ENCODE peak calls at places on chromosomes 3 and 15, in ten cellular contexts. One of them, this sample, is unnamed.

GRCh38 chr15:32042269-32042996 is 12.1 kb downstream of the CHRNA7 start:
- DNase-seq in WTC11: no peak
- DNase-seq in AG10803: no peak
- DNase-seq in stimulated activated CD4-positive, alpha-beta T cell treated with anti-CD3 and anti-CD28 coated beads, Interleukin-12 subunit alpha, Interleukin-12 subunit beta, amount 100 ng/mL, for 4 hours: no peak
- DNase-seq in activated T-helper 1 cell treated with Interleukin-2 at 50 U/mL for 16 hours: no peak
- DNase-seq in activated CD8-positive, alpha-beta T cell treated with anti-CD3 and anti-CD28 coated beads for 36 hours: no peak
- DNase-seq in activated T-cell treated with anti-CD3 and anti-CD28 coated beads for 1 hour: no peak
- DNase-seq in COLO829: no peak
- DNase-seq in NCI-H1105 treated with DMSO at 0.1 percent for 48 hours: peak; percentile 19
- DNase-seq in GM12891: no peak
- DNase-seq in this sample: peak; percentile 12

GRCh38 chr3:73204841-73205240 is 143.4 kb downstream of the EBLN2 start:
- DNase-seq in stimulated activated CD4-positive, alpha-beta T cell treated with anti-CD3 and anti-CD28 coated beads, Interleukin-12 subunit alpha, Interleukin-12 subunit beta, amount 100 ng/mL, for 4 hours: no peak
- DNase-seq in activated CD8-positive, alpha-beta T cell treated with anti-CD3 and anti-CD28 coated beads for 36 hours: no peak
- DNase-seq in WTC11: no peak
- DNase-seq in GM12891: no peak
- DNase-seq in activated T-helper 1 cell treated with Interleukin-2 at 50 U/mL for 16 hours: no peak
- DNase-seq in activated T-cell treated with anti-CD3 and anti-CD28 coated beads for 1 hour: no peak
- DNase-seq in COLO829: no peak
- DNase-seq in AG10803: no peak
- DNase-seq in NCI-H1105 treated with DMSO at 0.1 percent for 48 hours: no peak
- DNase-seq in this sample: no peak

GRCh38 chr3:186930639-186931486 is 537 bp downstream of the ST6GAL1 start:
- DNase-seq in stimulated activated CD4-positive, alpha-beta T cell treated with anti-CD3 and anti-CD28 coated beads, Interleukin-12 subunit alpha, Interleukin-12 subunit beta, amount 100 ng/mL, for 4 hours: peak; percentile 52
- DNase-seq in NCI-H1105 treated with DMSO at 0.1 percent for 48 hours: peak; percentile 62
- DNase-seq in WTC11: peak; percentile 87
- DNase-seq in activated T-cell treated with anti-CD3 and anti-CD28 coated beads for 1 hour: peak; percentile 49
- DNase-seq in activated T-helper 1 cell treated with Interleukin-2 at 50 U/mL for 16 hours: peak; percentile 61
- DNase-seq in COLO829: no peak
- DNase-seq in GM12891: peak; percentile 58
- DNase-seq in activated CD8-positive, alpha-beta T cell treated with anti-CD3 and anti-CD28 coated beads for 36 hours: peak; percentile 73
- DNase-seq in AG10803: peak; percentile 12
- DNase-seq in this sample: peak; percentile 84

GRCh38 chr3:169327969-169328368 is 335.5 kb downstream of the MECOM start:
- DNase-seq in activated T-cell treated with anti-CD3 and anti-CD28 coated beads for 1 hour: no peak
- DNase-seq in AG10803: no peak
- DNase-seq in activated T-helper 1 cell treated with Interleukin-2 at 50 U/mL for 16 hours: no peak
- DNase-seq in stimulated activated CD4-positive, alpha-beta T cell treated with anti-CD3 and anti-CD28 coated beads, Interleukin-12 subunit alpha, Interleukin-12 subunit beta, amount 100 ng/mL, for 4 hours: no peak
- DNase-seq in NCI-H1105 treated with DMSO at 0.1 percent for 48 hours: no peak
- DNase-seq in GM12891: no peak
- DNase-seq in COLO829: no peak
- DNase-seq in WTC11: no peak
- DNase-seq in activated CD8-positive, alpha-beta T cell treated with anti-CD3 and anti-CD28 coated beads for 36 hours: no peak
- DNase-seq in this sample: no peak

GRCh38 chr15:78131295-78132021 is at the start of gene CIB2:
- DNase-seq in stimulated activated CD4-positive, alpha-beta T cell treated with anti-CD3 and anti-CD28 coated beads, Interleukin-12 subunit alpha, Interleukin-12 subunit beta, amount 100 ng/mL, for 4 hours: peak; percentile 77
- DNase-seq in activated T-helper 1 cell treated with Interleukin-2 at 50 U/mL for 16 hours: peak; percentile 72
- DNase-seq in COLO829: peak; percentile 55
- DNase-seq in NCI-H1105 treated with DMSO at 0.1 percent for 48 hours: peak; percentile 61
- DNase-seq in activated T-cell treated with anti-CD3 and anti-CD28 coated beads for 1 hour: peak; percentile 58
- DNase-seq in activated CD8-positive, alpha-beta T cell treated with anti-CD3 and anti-CD28 coated beads for 36 hours: peak; percentile 78
- DNase-seq in GM12891: peak; percentile 96
- DNase-seq in AG10803: peak; percentile 57
- DNase-seq in WTC11: peak; percentile 82
- DNase-seq in this sample: peak; percentile 67

GRCh38 chr3:147816770-147817169 is 407.6 kb downstream of the ZIC1 start:
- DNase-seq in GM12891: no peak
- DNase-seq in AG10803: no peak
- DNase-seq in stimulated activated CD4-positive, alpha-beta T cell treated with anti-CD3 and anti-CD28 coated beads, Interleukin-12 subunit alpha, Interleukin-12 subunit beta, amount 100 ng/mL, for 4 hours: no peak
- DNase-seq in WTC11: no peak
- DNase-seq in NCI-H1105 treated with DMSO at 0.1 percent for 48 hours: peak; percentile 88
- DNase-seq in activated T-cell treated with anti-CD3 and anti-CD28 coated beads for 1 hour: no peak
- DNase-seq in activated T-helper 1 cell treated with Interleukin-2 at 50 U/mL for 16 hours: no peak
- DNase-seq in COLO829: no peak
- DNase-seq in activated CD8-positive, alpha-beta T cell treated with anti-CD3 and anti-CD28 coated beads for 36 hours: no peak
- DNase-seq in this sample: peak; percentile 84

GRCh38 chr3:180196658-180197057 is 159.9 kb upstream of the PEX5L start:
- DNase-seq in WTC11: no peak
- DNase-seq in NCI-H1105 treated with DMSO at 0.1 percent for 48 hours: no peak
- DNase-seq in activated T-helper 1 cell treated with Interleukin-2 at 50 U/mL for 16 hours: no peak
- DNase-seq in AG10803: no peak
- DNase-seq in activated CD8-positive, alpha-beta T cell treated with anti-CD3 and anti-CD28 coated beads for 36 hours: no peak
- DNase-seq in activated T-cell treated with anti-CD3 and anti-CD28 coated beads for 1 hour: no peak
- DNase-seq in GM12891: no peak
- DNase-seq in COLO829: no peak
- DNase-seq in stimulated activated CD4-positive, alpha-beta T cell treated with anti-CD3 and anti-CD28 coated beads, Interleukin-12 subunit alpha, Interleukin-12 subunit beta, amount 100 ng/mL, for 4 hours: no peak
- DNase-seq in this sample: no peak

GRCh38 chr3:171248426-171249115 is 211.6 kb downstream of the TNIK start:
- DNase-seq in stimulated activated CD4-positive, alpha-beta T cell treated with anti-CD3 and anti-CD28 coated beads, Interleukin-12 subunit alpha, Interleukin-12 subunit beta, amount 100 ng/mL, for 4 hours: no peak
- DNase-seq in GM12891: no peak
- DNase-seq in activated T-helper 1 cell treated with Interleukin-2 at 50 U/mL for 16 hours: no peak
- DNase-seq in AG10803: no peak
- DNase-seq in activated CD8-positive, alpha-beta T cell treated with anti-CD3 and anti-CD28 coated beads for 36 hours: no peak
- DNase-seq in activated T-cell treated with anti-CD3 and anti-CD28 coated beads for 1 hour: no peak
- DNase-seq in NCI-H1105 treated with DMSO at 0.1 percent for 48 hours: no peak
- DNase-seq in COLO829: no peak
- DNase-seq in WTC11: no peak
- DNase-seq in this sample: no peak

GRCh38 chr3:139157161-139157932 is 112.7 kb upstream of the PRR23C start:
- DNase-seq in NCI-H1105 treated with DMSO at 0.1 percent for 48 hours: no peak
- DNase-seq in COLO829: no peak
- DNase-seq in stimulated activated CD4-positive, alpha-beta T cell treated with anti-CD3 and anti-CD28 coated beads, Interleukin-12 subunit alpha, Interleukin-12 subunit beta, amount 100 ng/mL, for 4 hours: no peak
- DNase-seq in GM12891: no peak
- DNase-seq in WTC11: no peak
- DNase-seq in activated CD8-positive, alpha-beta T cell treated with anti-CD3 and anti-CD28 coated beads for 36 hours: no peak
- DNase-seq in activated T-helper 1 cell treated with Interleukin-2 at 50 U/mL for 16 hours: no peak
- DNase-seq in activated T-cell treated with anti-CD3 and anti-CD28 coated beads for 1 hour: no peak
- DNase-seq in AG10803: no peak
- DNase-seq in this sample: no peak

GRCh38 chr3:14773691-14774128 is 45.1 kb upstream of the FGD5 start:
- DNase-seq in activated CD8-positive, alpha-beta T cell treated with anti-CD3 and anti-CD28 coated beads for 36 hours: no peak
- DNase-seq in COLO829: no peak
- DNase-seq in GM12891: no peak
- DNase-seq in activated T-cell treated with anti-CD3 and anti-CD28 coated beads for 1 hour: no peak
- DNase-seq in AG10803: no peak
- DNase-seq in activated T-helper 1 cell treated with Interleukin-2 at 50 U/mL for 16 hours: no peak
- DNase-seq in NCI-H1105 treated with DMSO at 0.1 percent for 48 hours: no peak
- DNase-seq in WTC11: peak; percentile 11
- DNase-seq in stimulated activated CD4-positive, alpha-beta T cell treated with anti-CD3 and anti-CD28 coated beads, Interleukin-12 subunit alpha, Interleukin-12 subunit beta, amount 100 ng/mL, for 4 hours: no peak
- DNase-seq in this sample: no peak

GRCh38 chr15:71532994-71533393 is 277.4 kb upstream of the NR2E3 start:
- DNase-seq in WTC11: peak; percentile 32
- DNase-seq in AG10803: peak; percentile 6
- DNase-seq in activated CD8-positive, alpha-beta T cell treated with anti-CD3 and anti-CD28 coated beads for 36 hours: no peak
- DNase-seq in COLO829: peak; percentile 32
- DNase-seq in stimulated activated CD4-positive, alpha-beta T cell treated with anti-CD3 and anti-CD28 coated beads, Interleukin-12 subunit alpha, Interleukin-12 subunit beta, amount 100 ng/mL, for 4 hours: no peak
- DNase-seq in NCI-H1105 treated with DMSO at 0.1 percent for 48 hours: peak; percentile 75
- DNase-seq in GM12891: no peak
- DNase-seq in activated T-cell treated with anti-CD3 and anti-CD28 coated beads for 1 hour: no peak
- DNase-seq in activated T-helper 1 cell treated with Interleukin-2 at 50 U/mL for 16 hours: no peak
- DNase-seq in this sample: peak; percentile 37

GRCh38 chr3:62480056-62480455 is 106.7 kb upstream of the FEZF2 start:
- DNase-seq in COLO829: no peak
- DNase-seq in NCI-H1105 treated with DMSO at 0.1 percent for 48 hours: no peak
- DNase-seq in WTC11: no peak
- DNase-seq in stimulated activated CD4-positive, alpha-beta T cell treated with anti-CD3 and anti-CD28 coated beads, Interleukin-12 subunit alpha, Interleukin-12 subunit beta, amount 100 ng/mL, for 4 hours: no peak
- DNase-seq in activated T-helper 1 cell treated with Interleukin-2 at 50 U/mL for 16 hours: no peak
- DNase-seq in GM12891: no peak
- DNase-seq in AG10803: no peak
- DNase-seq in activated CD8-positive, alpha-beta T cell treated with anti-CD3 and anti-CD28 coated beads for 36 hours: no peak
- DNase-seq in activated T-cell treated with anti-CD3 and anti-CD28 coated beads for 1 hour: no peak
- DNase-seq in this sample: no peak

GRCh38 chr3:69193749-69194148 is 71.4 kb upstream of the LMOD3 start:
- DNase-seq in activated CD8-positive, alpha-beta T cell treated with anti-CD3 and anti-CD28 coated beads for 36 hours: no peak
- DNase-seq in NCI-H1105 treated with DMSO at 0.1 percent for 48 hours: no peak
- DNase-seq in AG10803: no peak
- DNase-seq in WTC11: no peak
- DNase-seq in activated T-helper 1 cell treated with Interleukin-2 at 50 U/mL for 16 hours: no peak
- DNase-seq in GM12891: no peak
- DNase-seq in activated T-cell treated with anti-CD3 and anti-CD28 coated beads for 1 hour: no peak
- DNase-seq in stimulated activated CD4-positive, alpha-beta T cell treated with anti-CD3 and anti-CD28 coated beads, Interleukin-12 subunit alpha, Interleukin-12 subunit beta, amount 100 ng/mL, for 4 hours: no peak
- DNase-seq in COLO829: no peak
- DNase-seq in this sample: no peak

GRCh38 chr3:32406481-32407408 is 15.1 kb downstream of the CMTM7 start:
- DNase-seq in GM12891: no peak
- DNase-seq in AG10803: no peak
- DNase-seq in activated T-cell treated with anti-CD3 and anti-CD28 coated beads for 1 hour: no peak
- DNase-seq in activated T-helper 1 cell treated with Interleukin-2 at 50 U/mL for 16 hours: no peak
- DNase-seq in activated CD8-positive, alpha-beta T cell treated with anti-CD3 and anti-CD28 coated beads for 36 hours: no peak
- DNase-seq in stimulated activated CD4-positive, alpha-beta T cell treated with anti-CD3 and anti-CD28 coated beads, Interleukin-12 subunit alpha, Interleukin-12 subunit beta, amount 100 ng/mL, for 4 hours: no peak
- DNase-seq in COLO829: no peak
- DNase-seq in WTC11: no peak
- DNase-seq in NCI-H1105 treated with DMSO at 0.1 percent for 48 hours: peak; percentile 85
- DNase-seq in this sample: no peak

GRCh38 chr15:84669726-84670125 is 11.7 kb upstream of the NMB start:
- DNase-seq in NCI-H1105 treated with DMSO at 0.1 percent for 48 hours: no peak
- DNase-seq in COLO829: no peak
- DNase-seq in stimulated activated CD4-positive, alpha-beta T cell treated with anti-CD3 and anti-CD28 coated beads, Interleukin-12 subunit alpha, Interleukin-12 subunit beta, amount 100 ng/mL, for 4 hours: peak; percentile 31
- DNase-seq in GM12891: no peak
- DNase-seq in AG10803: peak; percentile 98
- DNase-seq in activated T-cell treated with anti-CD3 and anti-CD28 coated beads for 1 hour: no peak
- DNase-seq in activated CD8-positive, alpha-beta T cell treated with anti-CD3 and anti-CD28 coated beads for 36 hours: peak; percentile 82
- DNase-seq in activated T-helper 1 cell treated with Interleukin-2 at 50 U/mL for 16 hours: no peak
- DNase-seq in WTC11: no peak
- DNase-seq in this sample: no peak

GRCh38 chr15:45585069-45585468 is 2.1 kb upstream of the BLOC1S6 start:
- DNase-seq in activated T-cell treated with anti-CD3 and anti-CD28 coated beads for 1 hour: no peak
- DNase-seq in AG10803: no peak
- DNase-seq in WTC11: no peak
- DNase-seq in NCI-H1105 treated with DMSO at 0.1 percent for 48 hours: no peak
- DNase-seq in GM12891: no peak
- DNase-seq in activated T-helper 1 cell treated with Interleukin-2 at 50 U/mL for 16 hours: no peak
- DNase-seq in activated CD8-positive, alpha-beta T cell treated with anti-CD3 and anti-CD28 coated beads for 36 hours: no peak
- DNase-seq in stimulated activated CD4-positive, alpha-beta T cell treated with anti-CD3 and anti-CD28 coated beads, Interleukin-12 subunit alpha, Interleukin-12 subunit beta, amount 100 ng/mL, for 4 hours: no peak
- DNase-seq in COLO829: no peak
- DNase-seq in this sample: no peak

GRCh38 chr15:69478259-69478687 is 25.7 kb downstream of the RPLP1 start:
- DNase-seq in stimulated activated CD4-positive, alpha-beta T cell treated with anti-CD3 and anti-CD28 coated beads, Interleukin-12 subunit alpha, Interleukin-12 subunit beta, amount 100 ng/mL, for 4 hours: peak; percentile 55
- DNase-seq in activated T-helper 1 cell treated with Interleukin-2 at 50 U/mL for 16 hours: peak; percentile 31
- DNase-seq in WTC11: peak; percentile 84
- DNase-seq in activated T-cell treated with anti-CD3 and anti-CD28 coated beads for 1 hour: peak; percentile 40
- DNase-seq in NCI-H1105 treated with DMSO at 0.1 percent for 48 hours: peak; percentile 79
- DNase-seq in COLO829: no peak
- DNase-seq in GM12891: peak; percentile 51
- DNase-seq in AG10803: peak; percentile 30
- DNase-seq in activated CD8-positive, alpha-beta T cell treated with anti-CD3 and anti-CD28 coated beads for 36 hours: peak; percentile 66
- DNase-seq in this sample: peak; percentile 72

GRCh38 chr3:119783255-119783654 is 1.4 kb downstream of the NR1I2 start:
- DNase-seq in activated CD8-positive, alpha-beta T cell treated with anti-CD3 and anti-CD28 coated beads for 36 hours: no peak
- DNase-seq in AG10803: no peak
- DNase-seq in COLO829: no peak
- DNase-seq in activated T-cell treated with anti-CD3 and anti-CD28 coated beads for 1 hour: no peak
- DNase-seq in WTC11: no peak
- DNase-seq in GM12891: no peak
- DNase-seq in activated T-helper 1 cell treated with Interleukin-2 at 50 U/mL for 16 hours: no peak
- DNase-seq in stimulated activated CD4-positive, alpha-beta T cell treated with anti-CD3 and anti-CD28 coated beads, Interleukin-12 subunit alpha, Interleukin-12 subunit beta, amount 100 ng/mL, for 4 hours: no peak
- DNase-seq in NCI-H1105 treated with DMSO at 0.1 percent for 48 hours: no peak
- DNase-seq in this sample: no peak

GRCh38 chr15:34850121-34850520 is 54.8 kb upstream of the ACTC1 start:
- DNase-seq in activated T-cell treated with anti-CD3 and anti-CD28 coated beads for 1 hour: no peak
- DNase-seq in GM12891: no peak
- DNase-seq in AG10803: no peak
- DNase-seq in NCI-H1105 treated with DMSO at 0.1 percent for 48 hours: peak; percentile 31
- DNase-seq in stimulated activated CD4-positive, alpha-beta T cell treated with anti-CD3 and anti-CD28 coated beads, Interleukin-12 subunit alpha, Interleukin-12 subunit beta, amount 100 ng/mL, for 4 hours: no peak
- DNase-seq in COLO829: no peak
- DNase-seq in activated T-helper 1 cell treated with Interleukin-2 at 50 U/mL for 16 hours: no peak
- DNase-seq in WTC11: no peak
- DNase-seq in activated CD8-positive, alpha-beta T cell treated with anti-CD3 and anti-CD28 coated beads for 36 hours: no peak
- DNase-seq in this sample: no peak

GRCh38 chr3:154792828-154793227 is 287.3 kb upstream of the MME start:
- DNase-seq in activated T-cell treated with anti-CD3 and anti-CD28 coated beads for 1 hour: no peak
- DNase-seq in AG10803: no peak
- DNase-seq in stimulated activated CD4-positive, alpha-beta T cell treated with anti-CD3 and anti-CD28 coated beads, Interleukin-12 subunit alpha, Interleukin-12 subunit beta, amount 100 ng/mL, for 4 hours: no peak
- DNase-seq in WTC11: no peak
- DNase-seq in COLO829: no peak
- DNase-seq in NCI-H1105 treated with DMSO at 0.1 percent for 48 hours: peak; percentile 31
- DNase-seq in activated T-helper 1 cell treated with Interleukin-2 at 50 U/mL for 16 hours: no peak
- DNase-seq in GM12891: no peak
- DNase-seq in activated CD8-positive, alpha-beta T cell treated with anti-CD3 and anti-CD28 coated beads for 36 hours: no peak
- DNase-seq in this sample: no peak

GRCh38 chr3:71614426-71614825 is 30.9 kb upstream of the FOXP1 start:
- DNase-seq in activated T-cell treated with anti-CD3 and anti-CD28 coated beads for 1 hour: no peak
- DNase-seq in WTC11: no peak
- DNase-seq in AG10803: no peak
- DNase-seq in GM12891: no peak
- DNase-seq in activated CD8-positive, alpha-beta T cell treated with anti-CD3 and anti-CD28 coated beads for 36 hours: no peak
- DNase-seq in NCI-H1105 treated with DMSO at 0.1 percent for 48 hours: no peak
- DNase-seq in activated T-helper 1 cell treated with Interleukin-2 at 50 U/mL for 16 hours: no peak
- DNase-seq in COLO829: no peak
- DNase-seq in stimulated activated CD4-positive, alpha-beta T cell treated with anti-CD3 and anti-CD28 coated beads, Interleukin-12 subunit alpha, Interleukin-12 subunit beta, amount 100 ng/mL, for 4 hours: no peak
- DNase-seq in this sample: no peak

GRCh38 chr3:23495507-23495906 is 292.4 kb downstream of the UBE2E2 start:
- DNase-seq in activated T-helper 1 cell treated with Interleukin-2 at 50 U/mL for 16 hours: no peak
- DNase-seq in activated T-cell treated with anti-CD3 and anti-CD28 coated beads for 1 hour: no peak
- DNase-seq in GM12891: no peak
- DNase-seq in COLO829: peak; percentile 6
- DNase-seq in AG10803: peak; percentile 58
- DNase-seq in NCI-H1105 treated with DMSO at 0.1 percent for 48 hours: peak; percentile 36
- DNase-seq in activated CD8-positive, alpha-beta T cell treated with anti-CD3 and anti-CD28 coated beads for 36 hours: no peak
- DNase-seq in stimulated activated CD4-positive, alpha-beta T cell treated with anti-CD3 and anti-CD28 coated beads, Interleukin-12 subunit alpha, Interleukin-12 subunit beta, amount 100 ng/mL, for 4 hours: no peak
- DNase-seq in WTC11: no peak
- DNase-seq in this sample: peak; percentile 69

GRCh38 chr3:5014431-5014830 is 35.2 kb downstream of the BHLHE40 start:
- DNase-seq in GM12891: no peak
- DNase-seq in NCI-H1105 treated with DMSO at 0.1 percent for 48 hours: no peak
- DNase-seq in COLO829: no peak
- DNase-seq in activated T-helper 1 cell treated with Interleukin-2 at 50 U/mL for 16 hours: no peak
- DNase-seq in activated T-cell treated with anti-CD3 and anti-CD28 coated beads for 1 hour: no peak
- DNase-seq in WTC11: no peak
- DNase-seq in AG10803: peak; percentile 33
- DNase-seq in activated CD8-positive, alpha-beta T cell treated with anti-CD3 and anti-CD28 coated beads for 36 hours: peak; percentile 53
- DNase-seq in stimulated activated CD4-positive, alpha-beta T cell treated with anti-CD3 and anti-CD28 coated beads, Interleukin-12 subunit alpha, Interleukin-12 subunit beta, amount 100 ng/mL, for 4 hours: no peak
- DNase-seq in this sample: no peak

GRCh38 chr15:60835974-60836373 is 357.0 kb upstream of the ICE2 start:
- DNase-seq in stimulated activated CD4-positive, alpha-beta T cell treated with anti-CD3 and anti-CD28 coated beads, Interleukin-12 subunit alpha, Interleukin-12 subunit beta, amount 100 ng/mL, for 4 hours: no peak
- DNase-seq in WTC11: no peak
- DNase-seq in NCI-H1105 treated with DMSO at 0.1 percent for 48 hours: no peak
- DNase-seq in activated T-cell treated with anti-CD3 and anti-CD28 coated beads for 1 hour: no peak
- DNase-seq in COLO829: no peak
- DNase-seq in AG10803: peak; percentile 93
- DNase-seq in activated T-helper 1 cell treated with Interleukin-2 at 50 U/mL for 16 hours: no peak
- DNase-seq in GM12891: no peak
- DNase-seq in activated CD8-positive, alpha-beta T cell treated with anti-CD3 and anti-CD28 coated beads for 36 hours: no peak
- DNase-seq in this sample: no peak

GRCh38 chr3:186261638-186262037 is 100.4 kb downstream of the DGKG start:
- DNase-seq in COLO829: no peak
- DNase-seq in activated CD8-positive, alpha-beta T cell treated with anti-CD3 and anti-CD28 coated beads for 36 hours: no peak
- DNase-seq in activated T-helper 1 cell treated with Interleukin-2 at 50 U/mL for 16 hours: no peak
- DNase-seq in GM12891: no peak
- DNase-seq in WTC11: peak; percentile 40
- DNase-seq in AG10803: no peak
- DNase-seq in activated T-cell treated with anti-CD3 and anti-CD28 coated beads for 1 hour: no peak
- DNase-seq in NCI-H1105 treated with DMSO at 0.1 percent for 48 hours: no peak
- DNase-seq in stimulated activated CD4-positive, alpha-beta T cell treated with anti-CD3 and anti-CD28 coated beads, Interleukin-12 subunit alpha, Interleukin-12 subunit beta, amount 100 ng/mL, for 4 hours: no peak
- DNase-seq in this sample: peak; percentile 18

GRCh38 chr3:128498901-128499530 is 6.0 kb upstream of the GATA2 start:
- DNase-seq in stimulated activated CD4-positive, alpha-beta T cell treated with anti-CD3 and anti-CD28 coated beads, Interleukin-12 subunit alpha, Interleukin-12 subunit beta, amount 100 ng/mL, for 4 hours: no peak
- DNase-seq in activated T-cell treated with anti-CD3 and anti-CD28 coated beads for 1 hour: no peak
- DNase-seq in GM12891: no peak
- DNase-seq in activated CD8-positive, alpha-beta T cell treated with anti-CD3 and anti-CD28 coated beads for 36 hours: no peak
- DNase-seq in AG10803: no peak
- DNase-seq in activated T-helper 1 cell treated with Interleukin-2 at 50 U/mL for 16 hours: no peak
- DNase-seq in WTC11: no peak
- DNase-seq in NCI-H1105 treated with DMSO at 0.1 percent for 48 hours: no peak
- DNase-seq in COLO829: no peak
- DNase-seq in this sample: no peak

This sample was measured in dermis blood vessel endothelial cell.